ENCODE peak calls at places on chromosomes 1 and 21, in four cellular contexts. One of them, this sample, is unnamed.

GRCh38 chr1:63731117-63732043 is 42.4 kb upstream of the ROR1 start:
- DNase-seq in CD8-positive, alpha-beta memory T cell: no peak
- DNase-seq in AG10803: peak
- DNase-seq in cardiac muscle cell: peak
- DNase-seq in this sample: no peak

GRCh38 chr1:99970713-99971255 is 988 bp downstream of the SLC35A3 start:
- DNase-seq in AG10803: peak
- DNase-seq in CD8-positive, alpha-beta memory T cell: no peak
- DNase-seq in cardiac muscle cell: no peak
- DNase-seq in this sample: no peak

GRCh38 chr21:15183712-15184353 is 119.0 kb upstream of the NRIP1 start:
- DNase-seq in CD8-positive, alpha-beta memory T cell: no peak
- DNase-seq in cardiac muscle cell: no peak
- DNase-seq in AG10803: no peak
- DNase-seq in this sample: no peak

GRCh38 chr1:116770625-116771024 is 16.4 kb downstream of the CD2 start:
- DNase-seq in cardiac muscle cell: no peak
- DNase-seq in AG10803: no peak
- DNase-seq in CD8-positive, alpha-beta memory T cell: no peak
- DNase-seq in this sample: no peak

GRCh38 chr21:34956416-34957316 is 92.4 kb downstream of the RUNX1 start:
- DNase-seq in cardiac muscle cell: no peak
- DNase-seq in CD8-positive, alpha-beta memory T cell: no peak
- DNase-seq in AG10803: no peak
- DNase-seq in this sample: no peak

GRCh38 chr1:204826970-204827369 is 43.7 kb upstream of the NFASC start:
- DNase-seq in CD8-positive, alpha-beta memory T cell: no peak
- DNase-seq in AG10803: peak
- DNase-seq in cardiac muscle cell: peak
- DNase-seq in this sample: no peak

GRCh38 chr1:200905411-200906052 is 10.8 kb downstream of the INAVA start:
- DNase-seq in cardiac muscle cell: no peak
- DNase-seq in AG10803: no peak
- DNase-seq in CD8-positive, alpha-beta memory T cell: peak
- DNase-seq in this sample: peak

GRCh38 chr1:114320586-114320985 is 166.9 kb upstream of the SYT6 start:
- DNase-seq in AG10803: peak
- DNase-seq in cardiac muscle cell: peak
- DNase-seq in CD8-positive, alpha-beta memory T cell: no peak
- DNase-seq in this sample: no peak

GRCh38 chr21:35737899-35738341 is 322.4 kb downstream of the SETD4 start:
- DNase-seq in AG10803: peak
- DNase-seq in cardiac muscle cell: peak
- DNase-seq in CD8-positive, alpha-beta memory T cell: no peak
- DNase-seq in this sample: no peak

GRCh38 chr1:68183895-68184294 is 48.4 kb downstream of the WLS start:
- DNase-seq in CD8-positive, alpha-beta memory T cell: no peak
- DNase-seq in AG10803: no peak
- DNase-seq in cardiac muscle cell: no peak
- DNase-seq in this sample: no peak

DNA sequence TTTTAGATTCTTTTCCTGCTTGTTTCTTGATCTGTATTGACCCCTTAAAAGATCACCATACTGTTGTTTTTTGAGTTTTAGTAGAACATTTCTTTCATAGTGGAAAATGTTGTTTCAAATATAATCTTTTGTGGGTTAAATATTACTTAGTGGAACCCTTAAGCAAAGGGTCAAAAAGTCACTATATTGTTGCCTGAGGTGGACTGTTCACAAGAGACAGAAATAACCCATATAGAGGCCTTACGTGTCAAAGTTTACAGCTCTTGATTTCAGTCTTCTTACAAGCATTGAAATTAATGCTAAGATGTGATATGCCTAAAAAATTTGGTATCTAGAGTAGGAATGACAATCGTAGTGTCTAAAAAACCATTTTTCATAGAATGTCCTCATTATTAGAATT is 6.3 kb downstream of the DNAJB4 start:
- DNase-seq in AG10803: no peak
- DNase-seq in CD8-positive, alpha-beta memory T cell: no peak
- DNase-seq in cardiac muscle cell: no peak
- DNase-seq in this sample: no peak
- H3K4me3 ChIP-seq in AG10803: no peak
- H3K4me3 ChIP-seq in CD8-positive, alpha-beta memory T cell: no peak
- H3K4me3 ChIP-seq in cardiac muscle cell: no peak
- H3K4me3 ChIP-seq in this sample: no peak

GRCh38 chr1:234111458-234112142 is 207.1 kb downstream of the SLC35F3 start:
- DNase-seq in CD8-positive, alpha-beta memory T cell: no peak
- DNase-seq in cardiac muscle cell: peak
- DNase-seq in AG10803: peak
- DNase-seq in this sample: no peak

GRCh38 chr1:234118911-234119310 is 214.4 kb downstream of the SLC35F3 start:
- DNase-seq in CD8-positive, alpha-beta memory T cell: no peak
- DNase-seq in AG10803: no peak
- DNase-seq in cardiac muscle cell: no peak
- DNase-seq in this sample: no peak

GRCh38 chr1:234109840-234110239 is 205.4 kb downstream of the SLC35F3 start:
- DNase-seq in CD8-positive, alpha-beta memory T cell: no peak
- DNase-seq in cardiac muscle cell: no peak
- DNase-seq in AG10803: no peak
- DNase-seq in this sample: no peak

GRCh38 chr1:234120327-234120944 is 216.0 kb downstream of the SLC35F3 start:
- DNase-seq in AG10803: no peak
- DNase-seq in CD8-positive, alpha-beta memory T cell: no peak
- DNase-seq in cardiac muscle cell: no peak
- DNase-seq in this sample: no peak

GRCh38 chr1:234114648-234115307 is 210.3 kb downstream of the SLC35F3 start:
- DNase-seq in AG10803: peak
- DNase-seq in CD8-positive, alpha-beta memory T cell: no peak
- DNase-seq in cardiac muscle cell: peak
- DNase-seq in this sample: no peak
- H3K4me3 ChIP-seq in AG10803: peak
- H3K4me3 ChIP-seq in CD8-positive, alpha-beta memory T cell: no peak
- H3K4me3 ChIP-seq in cardiac muscle cell: no peak
- H3K4me3 ChIP-seq in this sample: no peak

GRCh38 chr1:202193614-202194327 is at the start of gene LGR6:
- DNase-seq in CD8-positive, alpha-beta memory T cell: no peak
- DNase-seq in cardiac muscle cell: peak
- DNase-seq in AG10803: no peak
- DNase-seq in this sample: no peak
- H3K4me3 ChIP-seq in CD8-positive, alpha-beta memory T cell: no peak
- H3K4me3 ChIP-seq in cardiac muscle cell: peak
- H3K4me3 ChIP-seq in AG10803: no peak
- H3K4me3 ChIP-seq in this sample: no peak

GRCh38 chr21:39193380-39193779 is 10.1 kb upstream of the PSMG1 start:
- DNase-seq in cardiac muscle cell: no peak
- DNase-seq in AG10803: no peak
- DNase-seq in CD8-positive, alpha-beta memory T cell: no peak
- DNase-seq in this sample: no peak

GRCh38 chr21:39196838-39197237 is 13.6 kb upstream of the PSMG1 start:
- DNase-seq in CD8-positive, alpha-beta memory T cell: no peak
- DNase-seq in AG10803: no peak
- DNase-seq in cardiac muscle cell: no peak
- DNase-seq in this sample: no peak

GRCh38 chr21:39197448-39197847 is 14.2 kb upstream of the PSMG1 start:
- DNase-seq in cardiac muscle cell: no peak
- DNase-seq in AG10803: no peak
- DNase-seq in CD8-positive, alpha-beta memory T cell: no peak
- DNase-seq in this sample: no peak

DNA sequence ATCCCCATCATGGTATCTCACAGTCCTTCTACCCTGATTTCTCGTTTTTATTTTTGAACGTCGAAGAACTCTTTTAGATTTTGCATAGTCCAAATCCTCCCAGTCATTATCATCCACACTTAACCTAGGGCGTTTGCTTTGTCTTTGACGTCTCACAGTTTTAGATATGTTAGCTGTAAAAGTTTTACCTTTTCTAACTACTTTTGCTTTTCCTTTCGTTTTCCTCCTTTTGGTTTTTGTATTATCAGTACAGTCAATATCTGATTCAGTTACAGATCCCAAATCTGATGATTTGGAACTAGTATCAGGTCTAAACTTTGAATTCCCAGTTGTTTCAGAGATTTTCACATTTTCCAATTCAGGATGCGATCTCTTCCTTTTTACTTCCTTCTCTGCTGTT is 13.1 kb upstream of the PSMG1 start:
- DNase-seq in CD8-positive, alpha-beta memory T cell: no peak
- DNase-seq in cardiac muscle cell: no peak
- DNase-seq in AG10803: no peak
- DNase-seq in this sample: no peak
- H3K4me3 ChIP-seq in CD8-positive, alpha-beta memory T cell: no peak
- H3K4me3 ChIP-seq in cardiac muscle cell: no peak
- H3K4me3 ChIP-seq in AG10803: no peak
- H3K4me3 ChIP-seq in this sample: no peak

DNA sequence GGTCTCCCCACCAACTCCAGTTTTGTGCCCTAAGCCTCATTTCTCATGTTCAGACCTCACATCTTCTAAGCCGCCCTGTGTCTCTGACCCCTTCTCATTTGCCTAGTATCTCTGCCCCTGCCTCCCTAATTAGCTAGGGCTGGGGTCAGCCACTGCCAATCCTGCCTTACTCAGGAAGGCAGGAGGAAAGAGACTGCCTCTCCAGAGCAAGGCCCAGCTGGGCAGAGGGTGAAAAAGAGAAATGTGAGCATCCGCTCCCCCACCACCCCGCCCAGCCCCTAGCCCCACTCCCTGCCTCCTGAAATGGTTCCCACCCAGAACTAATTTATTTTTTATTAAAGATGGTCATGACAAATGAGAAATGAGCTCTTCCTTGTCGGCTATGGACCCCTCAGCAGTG is 11.4 kb downstream of the ADAMTSL4 start:
- DNase-seq in cardiac muscle cell: no peak
- DNase-seq in CD8-positive, alpha-beta memory T cell: no peak
- DNase-seq in AG10803: no peak
- DNase-seq in this sample: no peak
- H3K4me3 ChIP-seq in cardiac muscle cell: peak
- H3K4me3 ChIP-seq in CD8-positive, alpha-beta memory T cell: peak
- H3K4me3 ChIP-seq in AG10803: peak
- H3K4me3 ChIP-seq in this sample: peak

GRCh38 chr1:92482404-92482664 is 4.4 kb downstream of the GFI1 start:
- DNase-seq in CD8-positive, alpha-beta memory T cell: no peak
- DNase-seq in AG10803: peak
- DNase-seq in cardiac muscle cell: peak
- DNase-seq in this sample: no peak
- H3K4me3 ChIP-seq in CD8-positive, alpha-beta memory T cell: peak
- H3K4me3 ChIP-seq in AG10803: peak
- H3K4me3 ChIP-seq in cardiac muscle cell: peak
- H3K4me3 ChIP-seq in this sample: peak

GRCh38 chr1:28579374-28579773 is 12.7 kb upstream of the RAB42 start:
- DNase-seq in cardiac muscle cell: no peak
- DNase-seq in AG10803: no peak
- DNase-seq in CD8-positive, alpha-beta memory T cell: no peak
- DNase-seq in this sample: no peak
- H3K4me3 ChIP-seq in cardiac muscle cell: no peak
- H3K4me3 ChIP-seq in AG10803: peak
- H3K4me3 ChIP-seq in CD8-positive, alpha-beta memory T cell: peak
- H3K4me3 ChIP-seq in this sample: no peak

DNA sequence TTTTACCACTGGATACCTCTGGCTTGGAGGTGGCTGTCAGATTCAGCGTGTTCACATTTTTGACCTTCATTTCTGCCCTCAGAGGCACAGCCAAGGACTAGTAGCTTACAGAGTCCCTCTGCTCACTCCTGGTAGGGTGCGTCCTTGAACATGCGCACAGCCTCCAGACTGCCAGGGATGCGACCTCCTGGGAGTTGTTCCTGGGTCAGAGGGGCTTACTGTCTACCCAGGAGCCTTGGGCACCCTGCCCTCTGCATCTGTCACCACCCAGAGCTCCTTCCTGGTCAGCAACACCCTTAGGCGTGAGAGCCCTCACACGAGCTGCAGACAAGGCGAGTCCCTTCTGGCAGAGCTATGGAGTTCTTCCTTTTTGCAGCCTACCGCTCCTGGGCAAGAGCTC is 1.7 kb downstream of the SLX9 start:
- DNase-seq in AG10803: no peak
- DNase-seq in cardiac muscle cell: no peak
- DNase-seq in CD8-positive, alpha-beta memory T cell: no peak
- DNase-seq in this sample: no peak
- H3K4me3 ChIP-seq in AG10803: no peak
- H3K4me3 ChIP-seq in cardiac muscle cell: no peak
- H3K4me3 ChIP-seq in CD8-positive, alpha-beta memory T cell: no peak
- H3K4me3 ChIP-seq in this sample: no peak

GRCh38 chr1:9165396-9165795 is 36.5 kb upstream of the GPR157 start:
- DNase-seq in cardiac muscle cell: no peak
- DNase-seq in CD8-positive, alpha-beta memory T cell: no peak
- DNase-seq in AG10803: no peak
- DNase-seq in this sample: no peak

GRCh38 chr1:9164537-9164910 is 35.6 kb upstream of the GPR157 start:
- DNase-seq in AG10803: peak
- DNase-seq in cardiac muscle cell: no peak
- DNase-seq in CD8-positive, alpha-beta memory T cell: no peak
- DNase-seq in this sample: no peak

GRCh38 chr1:9164919-9165318 is 36.0 kb upstream of the GPR157 start:
- DNase-seq in cardiac muscle cell: no peak
- DNase-seq in CD8-positive, alpha-beta memory T cell: no peak
- DNase-seq in AG10803: no peak
- DNase-seq in this sample: no peak

GRCh38 chr1:9160079-9160717 is 31.3 kb upstream of the GPR157 start:
- DNase-seq in AG10803: no peak
- DNase-seq in CD8-positive, alpha-beta memory T cell: no peak
- DNase-seq in cardiac muscle cell: no peak
- DNase-seq in this sample: no peak

DNA sequence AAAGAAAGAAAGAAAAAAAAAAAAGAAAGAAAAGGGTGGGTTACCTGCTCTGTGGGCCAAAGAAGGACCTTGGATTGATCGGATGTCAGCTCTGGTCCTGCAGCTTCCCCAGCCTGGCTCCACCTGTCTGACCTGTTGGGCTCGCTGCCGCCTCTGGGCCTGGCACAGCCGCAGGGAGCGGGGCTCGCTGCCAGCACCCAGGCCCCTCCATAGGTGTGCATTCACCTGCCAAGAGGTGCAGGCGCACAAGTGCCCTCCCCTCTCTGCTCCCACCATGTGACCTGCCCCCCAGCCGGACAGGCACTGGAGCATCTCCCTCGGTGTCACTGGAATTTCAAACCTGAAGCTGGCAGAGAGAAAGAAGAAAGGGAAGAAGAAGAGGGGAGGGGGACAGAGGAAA is 33.1 kb upstream of the GPR157 start:
- DNase-seq in cardiac muscle cell: no peak
- DNase-seq in AG10803: no peak
- DNase-seq in CD8-positive, alpha-beta memory T cell: no peak
- DNase-seq in this sample: no peak
- H3K4me3 ChIP-seq in cardiac muscle cell: no peak
- H3K4me3 ChIP-seq in AG10803: no peak
- H3K4me3 ChIP-seq in CD8-positive, alpha-beta memory T cell: no peak
- H3K4me3 ChIP-seq in this sample: no peak

DNA sequence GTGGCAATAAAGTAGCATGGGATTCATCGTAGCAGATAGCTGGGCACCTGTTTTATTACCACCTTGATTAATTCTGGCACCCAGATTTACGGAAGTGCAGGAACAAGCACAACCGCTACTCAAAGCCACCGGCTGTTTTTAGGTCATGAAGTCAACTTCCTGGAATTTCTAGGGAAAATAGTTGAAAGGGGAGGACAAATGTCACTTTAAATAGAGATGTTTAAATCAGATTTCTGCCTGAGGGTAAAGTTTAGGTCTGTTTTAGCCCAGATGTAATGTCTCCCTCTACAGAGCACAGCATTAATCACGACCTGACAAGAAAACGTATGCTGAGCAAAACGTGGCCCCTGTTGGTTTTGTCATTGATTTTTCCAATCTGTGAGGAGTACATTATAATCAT is 8.0 kb downstream of the ADGRL2 start:
- DNase-seq in CD8-positive, alpha-beta memory T cell: no peak
- DNase-seq in cardiac muscle cell: no peak
- DNase-seq in AG10803: no peak
- DNase-seq in this sample: no peak
- H3K4me3 ChIP-seq in CD8-positive, alpha-beta memory T cell: no peak
- H3K4me3 ChIP-seq in cardiac muscle cell: no peak
- H3K4me3 ChIP-seq in AG10803: no peak
- H3K4me3 ChIP-seq in this sample: no peak